ENCODE peak calls at places on chromosomes 5 and 9, in nine cellular contexts. D is hepatocyte, R is mammary epithelial cell, P is H1, O is fibroblast of lung, G is neuronal stem cell, V is neural progenitor cell, L is GM23338, S is A549. F is an unnamed sample.

GRCh38 chr5:55220433-55221185 is 6.5 kb downstream of the MCIDAS start:
- DNase-seq in D (peak), R (no peak), P (no peak), O (no peak), G (no peak), V (peak), L (peak), S (no peak), F (no peak)

GRCh38 chr9:82532504-82532903 is 530.4 kb downstream of the RASEF start:
- DNase-seq in D (no peak), R (peak), P (no peak), O (peak), G (no peak), V (no peak), L (no peak), S (no peak), F (no peak)

GRCh38 chr9:87071473-87071872 is 124.2 kb upstream of the GAS1 start:
- DNase-seq in D (no peak), R (peak), P (no peak), O (no peak), G (no peak), V (no peak), L (no peak), S (no peak), F (no peak)

GRCh38 chr9:4936277-4936676 is 48.8 kb upstream of the JAK2 start:
- DNase-seq in D (no peak), R (no peak), P (no peak), O (no peak), G (no peak), V (no peak), L (no peak), S (no peak), F (no peak)

GRCh38 chr9:122342323-122343050 is 28.3 kb upstream of the PTGS1 start:
- DNase-seq in D (no peak), R (no peak), P (no peak), O (no peak), G (no peak), V (peak), L (peak), S (no peak), F (no peak)

GRCh38 chr9:36210722-36211121 is 20.0 kb downstream of the CLTA start:
- DNase-seq in D (no peak), R (no peak), P (no peak), O (no peak), G (no peak), V (no peak), L (no peak), S (no peak), F (no peak)

GRCh38 chr9:91427873-91428272 is 4.2 kb upstream of the NFIL3 start:
- DNase-seq in D (peak), R (peak), P (no peak), O (peak), G (no peak), V (no peak), L (no peak), S (peak), F (no peak)

GRCh38 chr9:103586721-103587120 is 507.4 kb upstream of the SMC2 start:
- DNase-seq in D (peak), R (no peak), P (no peak), O (no peak), G (no peak), V (no peak), L (no peak), S (no peak), F (no peak)

GRCh38 chr5:65391591-65391990 is 90.1 kb downstream of the ADAMTS6 start:
- DNase-seq in D (no peak), R (peak), P (no peak), O (peak), G (no peak), V (no peak), L (no peak), S (no peak), F (no peak)

GRCh38 chr5:69492391-69493234 is at the start of gene OCLN:
- DNase-seq in D (peak), R (peak), P (peak), O (no peak), G (peak), V (peak), L (peak), S (peak), F (no peak)

GRCh38 chr9:107316795-107317661 is 33.9 kb downstream of the RAD23B start:
- DNase-seq in D (no peak), R (no peak), P (no peak), O (no peak), G (peak), V (peak), L (no peak), S (no peak), F (no peak)

GRCh38 chr5:163339148-163339547 is 98.2 kb upstream of the CCNG1 start:
- DNase-seq in D (no peak), R (no peak), P (no peak), O (no peak), G (no peak), V (no peak), L (no peak), S (no peak), F (no peak)

GRCh38 chr9:81557452-81557956 is 131.8 kb downstream of the TLE1 start:
- DNase-seq in D (no peak), R (no peak), P (no peak), O (peak), G (no peak), V (no peak), L (no peak), S (no peak), F (no peak)

GRCh38 chr5:100898504-100899346 is 4.4 kb downstream of the ST8SIA4 start:
- DNase-seq in D (no peak), R (no peak), P (no peak), O (no peak), G (no peak), V (no peak), L (no peak), S (no peak), F (peak)

GRCh38 chr5:167511-167910 is 23.8 kb upstream of the LRRC14B start:
- DNase-seq in D (no peak), R (no peak), P (no peak), O (no peak), G (no peak), V (no peak), L (no peak), S (no peak), F (no peak)

GRCh38 chr5:111486055-111486454 is 26.3 kb downstream of the STARD4 start:
- DNase-seq in D (no peak), R (no peak), P (no peak), O (peak), G (no peak), V (no peak), L (no peak), S (no peak), F (no peak)

GRCh38 chr5:172424111-172424490 is 30.2 kb downstream of the SH3PXD2B start:
- DNase-seq in D (no peak), R (no peak), P (no peak), O (no peak), G (no peak), V (no peak), L (no peak), S (no peak), F (no peak)

GRCh38 chr5:180305481-180305880 is 13.6 kb upstream of the MAPK9 start:
- DNase-seq in D (no peak), R (no peak), P (no peak), O (no peak), G (no peak), V (no peak), L (no peak), S (no peak), F (no peak)

GRCh38 chr5:97208714-97209113 is 25.7 kb upstream of the RIOK2 start:
- DNase-seq in D (no peak), R (no peak), P (no peak), O (no peak), G (no peak), V (no peak), L (no peak), S (no peak), F (no peak)

GRCh38 chr5:530001-530400 is 5.8 kb upstream of the SLC9A3 start:
- DNase-seq in D (no peak), R (no peak), P (no peak), O (peak), G (no peak), V (no peak), L (no peak), S (no peak), F (peak)

GRCh38 chr5:134958755-134959154 is 9.0 kb upstream of the CATSPER3 start:
- DNase-seq in D (no peak), R (no peak), P (peak), O (no peak), G (peak), V (peak), L (peak), S (no peak), F (no peak)

GRCh38 chr9:99601506-99601905 is 220.2 kb upstream of the NR4A3 start:
- DNase-seq in D (peak), R (no peak), P (no peak), O (peak), G (no peak), V (no peak), L (no peak), S (no peak), F (no peak)

GRCh38 chr9:5002811-5003210 is 17.7 kb downstream of the JAK2 start:
- DNase-seq in D (no peak), R (no peak), P (no peak), O (peak), G (no peak), V (no peak), L (no peak), S (no peak), F (no peak)

GRCh38 chr5:4614088-4614487 is 526.0 kb upstream of the ADAMTS16 start:
- DNase-seq in D (no peak), R (peak), P (no peak), O (no peak), G (no peak), V (peak), L (no peak), S (no peak), F (no peak)

GRCh38 chr9:34169125-34169524 is 9.7 kb upstream of the UBAP1 start:
- DNase-seq in D (no peak), R (no peak), P (no peak), O (no peak), G (no peak), V (no peak), L (no peak), S (no peak), F (no peak)

GRCh38 chr9:129071526-129072131 is 9.3 kb upstream of the DOLPP1 start:
- DNase-seq in D (no peak), R (no peak), P (peak), O (no peak), G (no peak), V (peak), L (peak), S (no peak), F (peak)

GRCh38 chr5:180670586-180671359 is 21.4 kb upstream of the FLT4 start:
- DNase-seq in D (peak), R (peak), P (no peak), O (peak), G (peak), V (peak), L (peak), S (peak), F (peak)

GRCh38 chr9:112180387-112180881 is 5.3 kb upstream of the SUSD1 start:
- DNase-seq in D (peak), R (peak), P (no peak), O (no peak), G (no peak), V (no peak), L (no peak), S (peak), F (no peak)

GRCh38 chr9:125763373-125763772 is 16.2 kb downstream of the PBX3 start:
- DNase-seq in D (peak), R (peak), P (no peak), O (peak), G (no peak), V (peak), L (peak), S (peak), F (no peak)

GRCh38 chr5:96253140-96253539 is 179.9 kb downstream of the PCSK1 start:
- DNase-seq in D (no peak), R (no peak), P (no peak), O (no peak), G (no peak), V (no peak), L (no peak), S (no peak), F (no peak)

GRCh38 chr5:39223568-39224156 is 4.3 kb upstream of the FYB1 start:
- DNase-seq in D (no peak), R (no peak), P (no peak), O (no peak), G (no peak), V (no peak), L (no peak), S (no peak), F (no peak)
- H3K4me2 ChIP-seq in D (peak), R (no peak), P (no peak), O (no peak), G (no peak), V (peak), L (no peak), S (peak), F (no peak)

GRCh38 chr9:89548210-89548609 is 50.3 kb upstream of the SEMA4D start:
- DNase-seq in D (no peak), R (peak), P (no peak), O (no peak), G (no peak), V (no peak), L (no peak), S (no peak), F (no peak)
- H3K4me2 ChIP-seq in D (no peak), R (no peak), P (no peak), O (no peak), G (no peak), V (no peak), L (no peak), S (no peak), F (no peak)

DNA sequence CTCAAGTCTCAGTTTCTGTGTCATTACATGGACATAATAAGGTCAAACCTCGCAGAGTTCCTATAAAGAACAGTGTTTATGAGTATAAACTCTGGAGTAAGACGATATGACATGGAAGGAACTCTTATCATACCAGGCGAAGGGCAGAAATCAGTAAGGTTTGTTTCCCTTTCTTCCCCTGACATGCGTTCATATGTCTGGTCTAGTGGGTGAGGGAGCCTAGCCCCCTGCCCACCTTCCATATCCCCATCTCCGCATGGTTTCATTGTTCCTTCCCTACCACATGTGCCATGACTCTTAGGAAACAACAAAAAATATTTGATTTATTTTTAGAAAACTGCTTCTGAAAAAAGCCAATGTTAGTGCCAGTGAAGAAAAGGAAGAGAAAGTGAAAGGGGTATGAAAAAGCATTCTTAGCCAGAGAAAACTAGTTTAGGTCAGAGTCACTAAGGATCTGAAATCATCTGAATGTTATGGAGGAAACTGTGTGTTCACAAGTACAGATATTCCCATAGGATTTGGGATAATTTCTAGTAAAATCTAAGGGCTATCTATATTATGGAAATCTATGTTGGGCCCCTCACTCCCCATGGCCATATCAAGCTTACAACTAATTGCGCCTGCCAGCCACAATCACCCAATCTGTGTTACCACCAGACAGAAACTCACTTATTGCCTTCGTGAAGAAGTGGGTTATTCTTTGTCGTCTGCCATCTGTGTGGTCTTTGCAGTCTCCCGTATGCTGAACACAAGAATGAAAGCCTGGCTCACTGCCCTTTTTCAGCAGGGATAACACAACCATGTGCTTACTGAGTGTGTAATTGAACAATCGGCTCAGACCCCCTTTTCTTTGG is 19.9 kb upstream of the HMHB1 start:
- DNase-seq in D (no peak), R (no peak), P (no peak), O (no peak), G (peak), V (peak), L (no peak), S (no peak), F (no peak)
- H3K4me2 ChIP-seq in D (no peak), R (no peak), P (no peak), O (peak), G (no peak), V (peak), L (no peak), S (no peak), F (peak)

DNA sequence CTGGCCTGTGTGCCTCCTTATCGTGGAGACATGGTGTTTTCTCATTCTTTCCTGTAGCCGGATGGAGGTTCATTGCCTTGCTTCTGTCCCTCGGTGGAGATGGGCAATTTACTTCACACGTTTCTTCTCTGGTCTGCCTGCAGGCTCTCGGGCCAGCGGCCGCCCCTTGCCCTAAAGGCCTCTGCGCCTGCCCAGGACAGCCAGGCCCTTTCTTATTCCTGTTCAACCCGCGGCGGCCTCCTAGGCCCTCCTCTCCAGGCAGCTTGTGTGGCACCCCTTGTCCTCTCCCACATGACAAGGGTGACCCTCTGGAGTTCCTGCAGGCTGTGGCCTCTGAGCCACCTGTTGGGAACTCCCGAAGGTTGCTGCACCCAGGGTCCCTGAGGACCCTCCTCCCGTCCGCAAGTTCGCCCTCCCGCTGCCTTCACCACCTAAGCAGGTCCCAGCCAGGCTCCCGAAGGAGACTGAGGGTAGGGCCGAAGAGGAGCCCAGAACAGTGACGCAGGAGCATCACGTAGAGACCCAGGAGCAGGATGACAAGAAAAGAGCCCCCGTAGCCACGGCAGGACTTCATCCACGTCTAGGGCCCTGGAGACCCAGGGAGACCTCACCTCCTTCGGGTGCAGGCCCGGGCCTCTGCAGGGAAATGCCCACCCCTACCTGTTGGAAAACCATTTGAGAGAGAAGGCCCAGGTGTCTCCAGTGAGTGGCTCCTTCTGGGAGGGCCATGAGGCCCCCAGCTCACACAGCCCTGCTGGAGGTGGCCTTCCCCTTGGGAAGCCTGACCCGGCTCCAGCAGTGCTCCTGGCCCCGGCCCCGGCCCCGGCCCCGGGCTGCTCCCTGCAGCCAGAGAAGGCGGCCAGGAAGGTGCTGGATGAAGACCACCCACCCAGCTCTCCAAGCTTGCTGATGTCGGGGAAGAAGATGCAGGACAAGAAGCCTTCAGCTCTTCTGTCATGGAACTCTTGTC is 291.4 kb downstream of the TLE4 start:
- DNase-seq in D (no peak), R (no peak), P (no peak), O (no peak), G (no peak), V (no peak), L (no peak), S (no peak), F (no peak)
- H3K4me2 ChIP-seq in D (no peak), R (no peak), P (no peak), O (no peak), G (no peak), V (no peak), L (no peak), S (no peak), F (no peak)

GRCh38 chr9:131762356-131762932 is 22.6 kb upstream of the RAPGEF1 start:
- DNase-seq in D (peak), R (no peak), P (peak), O (peak), G (peak), V (peak), L (peak), S (peak), F (peak)

GRCh38 chr9:131757549-131757948 is 17.7 kb upstream of the RAPGEF1 start:
- DNase-seq in D (no peak), R (no peak), P (no peak), O (no peak), G (no peak), V (no peak), L (no peak), S (no peak), F (no peak)

GRCh38 chr9:131755541-131756198 is 15.8 kb upstream of the RAPGEF1 start:
- DNase-seq in D (peak), R (peak), P (peak), O (peak), G (peak), V (peak), L (peak), S (peak), F (peak)

GRCh38 chr9:131754846-131755245 is 15.0 kb upstream of the RAPGEF1 start:
- DNase-seq in D (no peak), R (no peak), P (no peak), O (no peak), G (no peak), V (no peak), L (peak), S (no peak), F (no peak)

DNA sequence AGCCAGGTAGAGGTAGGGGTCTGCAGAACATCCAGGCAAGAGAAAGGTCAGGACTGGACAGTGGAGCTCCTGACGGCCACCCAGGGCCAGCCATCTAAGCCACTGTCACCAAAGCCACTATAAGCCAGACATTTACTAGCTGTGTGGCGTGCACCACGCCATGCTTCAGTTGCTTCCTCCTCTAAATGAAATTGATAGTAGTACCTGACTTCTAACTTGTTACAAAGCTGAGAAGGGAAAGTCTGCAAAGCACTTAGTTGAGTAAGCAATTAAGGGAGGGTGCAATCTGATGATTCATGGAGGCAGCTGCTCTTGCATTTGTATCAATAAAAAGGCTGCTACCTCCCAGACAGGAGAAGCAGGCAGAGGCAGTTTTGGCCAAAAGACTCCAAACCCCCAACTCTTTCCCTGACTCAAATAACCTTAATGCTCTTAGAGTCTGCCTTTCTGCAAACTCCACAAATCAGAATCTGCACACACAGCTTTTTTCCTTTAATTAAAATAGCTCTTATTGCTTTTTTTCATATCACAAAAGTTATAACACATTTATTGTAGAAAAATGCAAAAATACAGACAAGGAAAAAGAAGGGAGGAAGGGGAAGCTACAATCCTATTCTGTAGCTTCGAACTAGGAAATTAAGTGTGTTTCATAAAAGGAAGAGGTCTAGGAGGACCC is 19.2 kb upstream of the RAPGEF1 start:
- DNase-seq in D (no peak), R (peak), P (no peak), O (no peak), G (no peak), V (no peak), L (no peak), S (no peak), F (no peak)
- H3K4me2 ChIP-seq in D (no peak), R (no peak), P (no peak), O (no peak), G (no peak), V (no peak), L (no peak), S (no peak), F (no peak)

GRCh38 chr9:121048618-121049017 is 1.5 kb downstream of the C5 start:
- DNase-seq in D (no peak), R (no peak), P (no peak), O (no peak), G (no peak), V (no peak), L (peak), S (no peak), F (no peak)

GRCh38 chr9:121055642-121056143 is 5.6 kb upstream of the C5 start:
- DNase-seq in D (peak), R (peak), P (no peak), O (no peak), G (no peak), V (peak), L (peak), S (peak), F (peak)

GRCh38 chr9:121053544-121053943 is 3.5 kb upstream of the C5 start:
- DNase-seq in D (peak), R (no peak), P (no peak), O (no peak), G (no peak), V (no peak), L (no peak), S (no peak), F (no peak)

GRCh38 chr9:121048175-121048574 is 1.9 kb downstream of the C5 start:
- DNase-seq in D (no peak), R (no peak), P (no peak), O (no peak), G (no peak), V (no peak), L (no peak), S (no peak), F (no peak)

GRCh38 chr9:121050128-121050988 is at the start of gene C5:
- DNase-seq in D (no peak), R (no peak), P (no peak), O (no peak), G (no peak), V (no peak), L (no peak), S (peak), F (no peak)
- H3K4me2 ChIP-seq in D (peak), R (no peak), P (no peak), O (no peak), G (no peak), V (no peak), L (no peak), S (peak), F (no peak)